ENCODE peak calls at places on chromosomes 11 and 22, in four cellular contexts. H, C, R and X are unnamed samples.
A peak's percentile ranks its signal among the peaks of the same experiment; 100 is the strongest.

GRCh38 chr22:23803001-23803819 is 16.4 kb downstream of the SMARCB1 start:
- DNase-seq in H (no peak), C (no peak), R (no peak), X (no peak)

GRCh38 chr11:46006418-46007070 is 84.1 kb downstream of the LARGE2 start:
- DNase-seq in H (peak; percentile 65), C (peak; percentile 87), R (no peak), X (peak; percentile 37)

GRCh38 chr11:70570693-70571395 is 172.5 kb downstream of the CTTN start:
- DNase-seq in H (no peak), C (no peak), R (no peak), X (no peak)

GRCh38 chr22:37409557-37409956 is 17.7 kb downstream of the ELFN2 start:
- DNase-seq in H (no peak), C (no peak), R (no peak), X (no peak)

GRCh38 chr11:62501432-62501891 is 45.1 kb downstream of the AHNAK start:
- DNase-seq in H (no peak), C (peak; percentile 30), R (no peak), X (no peak)

GRCh38 chr22:38717244-38717643 is 11.5 kb downstream of the GTPBP1 start:
- DNase-seq in H (no peak), C (no peak), R (no peak), X (no peak)

GRCh38 chr11:57345555-57346151 is 7.5 kb downstream of the P2RX3 start:
- DNase-seq in H (peak; percentile 86), C (peak; percentile 87), R (peak; percentile 85), X (no peak)

GRCh38 chr22:42035256-42035655 is 35.4 kb downstream of the NAGA start:
- DNase-seq in H (no peak), C (no peak), R (no peak), X (no peak)

GRCh38 chr22:49062155-49063039 is 765.3 kb downstream of the BRD1 start:
- DNase-seq in H (no peak), C (no peak), R (no peak), X (no peak)

GRCh38 chr11:94400075-94400838 is 962 bp downstream of the GPR83 start:
- DNase-seq in H (peak; percentile 58), C (peak; percentile 24), R (no peak), X (no peak)

GRCh38 chr11:9783986-9784385 is 120.1 kb downstream of the SWAP70 start:
- DNase-seq in H (no peak), C (no peak), R (no peak), X (no peak)

GRCh38 chr11:79157738-79158137 is 283.1 kb downstream of the TENM4 start:
- DNase-seq in H (no peak), C (no peak), R (no peak), X (no peak)

GRCh38 chr11:132883241-132883640 is 649.1 kb downstream of the OPCML start:
- DNase-seq in H (no peak), C (no peak), R (no peak), X (no peak)

GRCh38 chr11:118202599-118203422 is 22.0 kb downstream of the JAML start:
- DNase-seq in H (no peak), C (no peak), R (no peak), X (no peak)

GRCh38 chr11:4459470-4459869 is 10.4 kb downstream of the OR52K2 start:
- DNase-seq in H (no peak), C (no peak), R (no peak), X (no peak)

GRCh38 chr11:81497202-81497804 is 1236.4 kb downstream of the FAM181B start:
- DNase-seq in H (peak; percentile 15), C (peak; percentile 39), R (no peak), X (no peak)

GRCh38 chr11:85718991-85719807 is 33.2 kb upstream of the CCDC89 start:
- DNase-seq in H (no peak), C (no peak), R (peak; percentile 54), X (no peak)

GRCh38 chr22:31556627-31557203 is 60.4 kb downstream of the SFI1 start:
- DNase-seq in H (peak; percentile 46), C (peak; percentile 41), R (no peak), X (no peak)

GRCh38 chr11:86251285-86251830 is 6.8 kb downstream of the EED start:
- DNase-seq in H (no peak), C (no peak), R (no peak), X (no peak)

GRCh38 chr11:109783017-109783416 is 310.2 kb upstream of the ZC3H12C start:
- DNase-seq in H (no peak), C (no peak), R (no peak), X (no peak)

GRCh38 chr11:41499429-41499828 is 40.0 kb upstream of the LRRC4C start:
- DNase-seq in H (no peak), C (no peak), R (no peak), X (no peak)

GRCh38 chr11:75314771-75315438 is 36.6 kb downstream of the ARRB1 start:
- DNase-seq in H (no peak), C (no peak), R (no peak), X (no peak)

GRCh38 chr11:65414776-65415498 is 7.7 kb upstream of the NEAT1 start:
- DNase-seq in H (no peak), C (no peak), R (no peak), X (no peak)

GRCh38 chr11:65417221-65417701 is 5.3 kb upstream of the NEAT1 start:
- DNase-seq in H (no peak), C (no peak), R (peak; percentile 48), X (no peak)

GRCh38 chr11:65417702-65418430 is 4.7 kb upstream of the NEAT1 start:
- DNase-seq in H (peak; percentile 41), C (peak; percentile 69), R (peak; percentile 53), X (no peak)

GRCh38 chr11:65415499-65416340 is 6.9 kb upstream of the NEAT1 start:
- DNase-seq in H (peak; percentile 37), C (no peak), R (no peak), X (no peak)

DNA sequence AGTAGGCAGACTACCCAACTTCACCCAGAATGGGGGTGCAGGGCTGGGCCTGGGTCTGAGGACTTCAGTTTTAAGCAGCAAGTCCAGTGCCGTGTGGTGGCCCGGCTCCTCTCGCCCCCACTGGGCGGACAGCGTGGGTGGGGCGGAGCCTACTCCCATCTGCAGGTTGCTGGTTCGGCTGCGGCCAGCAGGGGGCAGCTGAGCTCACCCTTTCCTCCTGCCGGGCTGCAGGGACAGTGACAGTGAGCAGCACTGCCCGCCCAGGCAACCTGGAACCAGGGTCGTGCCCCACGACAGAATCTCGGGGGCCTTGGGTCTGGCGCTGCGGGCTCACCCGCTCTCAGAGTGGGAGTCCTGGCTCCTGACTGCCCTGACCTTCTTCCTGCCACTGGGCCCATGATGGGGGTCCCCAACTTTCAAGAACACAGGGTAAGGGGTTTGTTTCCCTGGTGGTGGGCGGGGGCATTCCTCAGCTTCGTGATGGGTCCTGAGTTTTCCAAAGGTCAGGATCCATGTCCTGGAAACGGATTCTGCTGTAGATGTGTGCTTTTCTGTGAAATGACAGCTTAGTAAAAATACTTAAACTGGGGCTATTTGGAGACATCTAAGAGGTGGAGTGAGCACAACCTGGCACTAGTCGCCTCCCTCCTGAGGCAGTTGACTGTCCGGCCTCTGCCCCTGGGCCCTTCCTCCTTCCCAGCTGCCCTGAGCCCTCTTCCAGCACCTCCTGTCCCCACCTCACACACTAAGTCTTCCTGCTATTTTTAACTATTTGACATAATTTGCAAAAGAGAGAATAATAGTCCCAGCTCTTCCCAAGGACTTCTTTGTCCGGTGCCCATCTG is 6.0 kb upstream of the NEAT1 start:
- DNase-seq in H (peak; percentile 95), C (peak; percentile 93), R (peak; percentile 98), X (no peak)
- H2AFZ ChIP-seq in H (no peak overlapping the region), C (peak overlapping the region; percentile 95), R (peak overlapping the region; percentile 74), X (peak overlapping the region; percentile 79)

GRCh38 chr22:36360871-36361383 is 26.8 kb downstream of the MYH9 start:
- DNase-seq in H (no peak), C (no peak), R (no peak), X (no peak)

GRCh38 chr22:36363378-36363931 is 24.3 kb downstream of the MYH9 start:
- DNase-seq in H (no peak), C (no peak), R (no peak), X (no peak)

GRCh38 chr22:36364255-36365019 is 23.3 kb downstream of the MYH9 start:
- DNase-seq in H (no peak), C (no peak), R (no peak), X (no peak)

GRCh38 chr22:36362077-36362476 is 25.7 kb downstream of the MYH9 start:
- DNase-seq in H (no peak), C (no peak), R (no peak), X (no peak)

DNA sequence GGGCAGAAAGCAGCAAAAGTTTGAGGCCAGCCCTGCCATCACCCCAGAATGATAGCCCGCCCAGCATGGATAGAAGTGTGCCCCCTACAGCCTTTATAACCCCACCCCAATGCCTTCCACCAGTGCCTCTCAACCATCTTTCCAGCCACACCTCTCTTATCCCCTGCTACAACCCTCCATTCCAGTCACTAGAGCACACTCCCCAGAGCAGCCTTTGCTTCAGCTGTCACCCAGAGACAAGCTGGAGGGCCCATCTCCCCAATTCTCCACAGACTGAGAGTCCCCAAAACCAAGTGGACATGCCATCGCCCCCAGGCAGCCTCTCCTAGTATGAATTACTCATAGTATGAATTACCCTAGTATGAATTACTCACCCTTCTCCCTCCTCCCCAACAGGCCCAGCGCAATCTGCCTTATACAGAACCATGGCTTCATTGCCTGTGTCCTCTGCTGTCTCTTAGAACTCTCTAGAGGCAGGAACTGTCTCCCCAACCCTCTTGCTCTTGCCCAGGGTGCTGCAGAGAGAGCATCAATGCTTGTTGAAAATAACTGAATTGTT is 24.9 kb downstream of the MYH9 start:
- DNase-seq in H (no peak), C (no peak), R (no peak), X (no peak)
- TF ChIP-seq NRF1 in H (no peak), C (no peak), R (no peak), X (no peak)

DNA sequence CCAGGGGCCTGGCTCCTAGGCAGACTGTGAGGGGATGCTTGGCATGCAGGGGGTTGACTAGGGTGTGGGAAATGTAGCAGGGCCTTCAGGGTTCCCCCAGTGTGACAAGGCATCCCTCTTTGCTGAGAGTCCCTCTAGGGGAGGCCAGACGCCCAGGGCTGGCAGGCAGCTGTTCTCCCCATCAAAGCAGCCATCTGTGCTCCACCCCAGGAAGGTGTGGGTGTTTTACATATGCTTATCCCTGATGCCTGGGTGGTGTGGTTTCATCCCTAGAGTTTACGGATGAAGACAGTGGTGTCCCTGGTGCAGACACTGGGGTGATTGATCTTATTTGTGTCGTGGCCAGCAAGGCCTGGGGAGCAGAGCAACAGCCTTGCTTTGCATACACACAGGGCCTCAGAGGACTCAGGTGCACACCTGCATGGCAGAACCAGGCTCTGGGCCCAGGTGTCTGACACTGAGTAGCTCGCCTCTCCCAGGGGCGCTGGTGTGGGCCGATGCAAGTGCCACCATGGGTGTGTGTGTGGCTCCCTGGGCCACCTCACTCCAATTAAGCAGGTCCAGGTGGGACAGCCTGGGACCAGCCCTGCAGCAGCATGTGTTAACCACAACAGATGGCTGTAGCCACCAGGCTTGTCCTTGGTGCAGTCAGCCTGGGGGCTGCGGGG is 74.2 kb downstream of the MED15 start:
- DNase-seq in H (no peak), C (no peak), R (peak; percentile 43), X (no peak)
- TF ChIP-seq JUND in H (no peak), C (no peak), R (no peak), X (no peak)

GRCh38 chr11:31643831-31644230 is 134.3 kb downstream of the ELP4 start:
- DNase-seq in H (no peak), C (no peak), R (no peak), X (no peak)

GRCh38 chr11:31649567-31649966 is 140.0 kb downstream of the ELP4 start:
- DNase-seq in H (no peak), C (no peak), R (no peak), X (no peak)

GRCh38 chr11:31646206-31646605 is 136.6 kb downstream of the ELP4 start:
- DNase-seq in H (no peak), C (no peak), R (no peak), X (no peak)

GRCh38 chr11:31649129-31649528 is 139.6 kb downstream of the ELP4 start:
- DNase-seq in H (no peak), C (no peak), R (no peak), X (no peak)

GRCh38 chr11:31645747-31646146 is 136.2 kb downstream of the ELP4 start:
- DNase-seq in H (no peak), C (peak; percentile 23), R (no peak), X (no peak)
- H2AFZ ChIP-seq in H (no peak overlapping the region), C (no peak overlapping the region), R (no peak overlapping the region), X (no peak overlapping the region)